ENCODE peak calls at places on chromosome 2, in five cellular contexts. One of them, this sample, is unnamed.

GRCh38 chr2:1892529-1893250 is 148.4 kb upstream of the PXDN start:
- DNase-seq in activated naive CD4-positive, alpha-beta T cell treated with anti-CD3 and anti-CD28 coated beads, Interleukin-2, amount 10 ng/mL, durations not matched to agents 7 days and 5 days: no peak
- DNase-seq in H54: no peak
- DNase-seq in breast epithelium: no peak
- DNase-seq in astrocyte: no peak
- DNase-seq in this sample: no peak

GRCh38 chr2:20650412-20650879 is 452 bp downstream of the HS1BP3 start:
- DNase-seq in activated naive CD4-positive, alpha-beta T cell treated with anti-CD3 and anti-CD28 coated beads, Interleukin-2, amount 10 ng/mL, durations not matched to agents 7 days and 5 days: peak
- DNase-seq in H54: no peak
- DNase-seq in breast epithelium: no peak
- DNase-seq in astrocyte: no peak
- DNase-seq in this sample: peak

GRCh38 chr2:240398711-240399267 is 36.7 kb upstream of the GPC1 start:
- DNase-seq in activated naive CD4-positive, alpha-beta T cell treated with anti-CD3 and anti-CD28 coated beads, Interleukin-2, amount 10 ng/mL, durations not matched to agents 7 days and 5 days: no peak
- DNase-seq in H54: no peak
- DNase-seq in breast epithelium: no peak
- DNase-seq in astrocyte: no peak
- DNase-seq in this sample: no peak

GRCh38 chr2:70959851-70960832 is 18.3 kb upstream of the ANKRD53 start:
- DNase-seq in activated naive CD4-positive, alpha-beta T cell treated with anti-CD3 and anti-CD28 coated beads, Interleukin-2, amount 10 ng/mL, durations not matched to agents 7 days and 5 days: no peak
- DNase-seq in H54: no peak
- DNase-seq in breast epithelium: peak
- DNase-seq in astrocyte: no peak
- DNase-seq in this sample: no peak

GRCh38 chr2:121099329-121100318 is 185.4 kb downstream of the TFCP2L1 start:
- DNase-seq in activated naive CD4-positive, alpha-beta T cell treated with anti-CD3 and anti-CD28 coated beads, Interleukin-2, amount 10 ng/mL, durations not matched to agents 7 days and 5 days: no peak
- DNase-seq in H54: no peak
- DNase-seq in breast epithelium: no peak
- DNase-seq in astrocyte: no peak
- DNase-seq in this sample: peak

GRCh38 chr2:119196301-119197124 is 27.1 kb upstream of the STEAP3 start:
- DNase-seq in activated naive CD4-positive, alpha-beta T cell treated with anti-CD3 and anti-CD28 coated beads, Interleukin-2, amount 10 ng/mL, durations not matched to agents 7 days and 5 days: no peak
- DNase-seq in H54: no peak
- DNase-seq in breast epithelium: no peak
- DNase-seq in astrocyte: no peak
- DNase-seq in this sample: no peak

GRCh38 chr2:90207454-90208058 is 1516.1 kb downstream of the RPIA start:
- DNase-seq in activated naive CD4-positive, alpha-beta T cell treated with anti-CD3 and anti-CD28 coated beads, Interleukin-2, amount 10 ng/mL, durations not matched to agents 7 days and 5 days: no peak
- DNase-seq in H54: peak
- DNase-seq in breast epithelium: no peak
- DNase-seq in astrocyte: no peak
- DNase-seq in this sample: peak

GRCh38 chr2:176931588-176932563 is 280.7 kb upstream of the HNRNPA3 start:
- DNase-seq in activated naive CD4-positive, alpha-beta T cell treated with anti-CD3 and anti-CD28 coated beads, Interleukin-2, amount 10 ng/mL, durations not matched to agents 7 days and 5 days: peak
- DNase-seq in H54: no peak
- DNase-seq in breast epithelium: no peak
- DNase-seq in astrocyte: no peak
- DNase-seq in this sample: peak

GRCh38 chr2:11068856-11069526 is 86.3 kb upstream of the SLC66A3 start:
- DNase-seq in activated naive CD4-positive, alpha-beta T cell treated with anti-CD3 and anti-CD28 coated beads, Interleukin-2, amount 10 ng/mL, durations not matched to agents 7 days and 5 days: no peak
- DNase-seq in H54: no peak
- DNase-seq in breast epithelium: no peak
- DNase-seq in astrocyte: no peak
- DNase-seq in this sample: no peak

GRCh38 chr2:222946700-222947278 is 86.0 kb downstream of the ACSL3 start:
- DNase-seq in activated naive CD4-positive, alpha-beta T cell treated with anti-CD3 and anti-CD28 coated beads, Interleukin-2, amount 10 ng/mL, durations not matched to agents 7 days and 5 days: no peak
- DNase-seq in H54: no peak
- DNase-seq in breast epithelium: no peak
- DNase-seq in astrocyte: peak
- DNase-seq in this sample: no peak

GRCh38 chr2:168256448-168256847 is 9.1 kb upstream of the STK39 start:
- DNase-seq in activated naive CD4-positive, alpha-beta T cell treated with anti-CD3 and anti-CD28 coated beads, Interleukin-2, amount 10 ng/mL, durations not matched to agents 7 days and 5 days: no peak
- DNase-seq in H54: no peak
- DNase-seq in breast epithelium: peak
- DNase-seq in astrocyte: no peak
- DNase-seq in this sample: no peak

GRCh38 chr2:104826016-104826415 is 27.9 kb upstream of the POU3F3 start:
- DNase-seq in activated naive CD4-positive, alpha-beta T cell treated with anti-CD3 and anti-CD28 coated beads, Interleukin-2, amount 10 ng/mL, durations not matched to agents 7 days and 5 days: no peak
- DNase-seq in H54: no peak
- DNase-seq in breast epithelium: no peak
- DNase-seq in astrocyte: no peak
- DNase-seq in this sample: no peak

GRCh38 chr2:139033300-139033699 is 253.1 kb upstream of the NXPH2 start:
- DNase-seq in activated naive CD4-positive, alpha-beta T cell treated with anti-CD3 and anti-CD28 coated beads, Interleukin-2, amount 10 ng/mL, durations not matched to agents 7 days and 5 days: no peak
- DNase-seq in H54: no peak
- DNase-seq in breast epithelium: no peak
- DNase-seq in astrocyte: peak
- DNase-seq in this sample: no peak

GRCh38 chr2:105443610-105444598 is 45.1 kb upstream of the FHL2 start:
- DNase-seq in activated naive CD4-positive, alpha-beta T cell treated with anti-CD3 and anti-CD28 coated beads, Interleukin-2, amount 10 ng/mL, durations not matched to agents 7 days and 5 days: no peak
- DNase-seq in H54: no peak
- DNase-seq in breast epithelium: no peak
- DNase-seq in astrocyte: peak
- DNase-seq in this sample: no peak

GRCh38 chr2:230714122-230714453 is 1.4 kb downstream of the CAB39 start:
- DNase-seq in activated naive CD4-positive, alpha-beta T cell treated with anti-CD3 and anti-CD28 coated beads, Interleukin-2, amount 10 ng/mL, durations not matched to agents 7 days and 5 days: peak
- DNase-seq in H54: peak
- DNase-seq in breast epithelium: no peak
- DNase-seq in astrocyte: peak
- DNase-seq in this sample: peak

GRCh38 chr2:196277002-196277401 is 105.6 kb upstream of the STK17B start:
- DNase-seq in activated naive CD4-positive, alpha-beta T cell treated with anti-CD3 and anti-CD28 coated beads, Interleukin-2, amount 10 ng/mL, durations not matched to agents 7 days and 5 days: peak
- DNase-seq in H54: no peak
- DNase-seq in breast epithelium: no peak
- DNase-seq in astrocyte: no peak
- DNase-seq in this sample: no peak

GRCh38 chr2:238267341-238267710 is 21.1 kb downstream of the PER2 start:
- DNase-seq in activated naive CD4-positive, alpha-beta T cell treated with anti-CD3 and anti-CD28 coated beads, Interleukin-2, amount 10 ng/mL, durations not matched to agents 7 days and 5 days: no peak
- DNase-seq in H54: no peak
- DNase-seq in breast epithelium: peak
- DNase-seq in astrocyte: no peak
- DNase-seq in this sample: no peak

GRCh38 chr2:138421315-138421970 is 80.1 kb upstream of the SPOPL start:
- DNase-seq in activated naive CD4-positive, alpha-beta T cell treated with anti-CD3 and anti-CD28 coated beads, Interleukin-2, amount 10 ng/mL, durations not matched to agents 7 days and 5 days: no peak
- DNase-seq in H54: no peak
- DNase-seq in breast epithelium: no peak
- DNase-seq in astrocyte: peak
- DNase-seq in this sample: no peak

GRCh38 chr2:38526195-38526594 is 76.5 kb downstream of the HNRNPLL start:
- DNase-seq in activated naive CD4-positive, alpha-beta T cell treated with anti-CD3 and anti-CD28 coated beads, Interleukin-2, amount 10 ng/mL, durations not matched to agents 7 days and 5 days: no peak
- DNase-seq in H54: no peak
- DNase-seq in breast epithelium: no peak
- DNase-seq in astrocyte: no peak
- DNase-seq in this sample: no peak

GRCh38 chr2:98771771-98772521 is 41.0 kb upstream of the MGAT4A start:
- DNase-seq in activated naive CD4-positive, alpha-beta T cell treated with anti-CD3 and anti-CD28 coated beads, Interleukin-2, amount 10 ng/mL, durations not matched to agents 7 days and 5 days: peak
- DNase-seq in H54: no peak
- DNase-seq in breast epithelium: no peak
- DNase-seq in astrocyte: peak
- DNase-seq in this sample: no peak

GRCh38 chr2:70124983-70125480 is 37.8 kb downstream of the PCBP1 start:
- DNase-seq in activated naive CD4-positive, alpha-beta T cell treated with anti-CD3 and anti-CD28 coated beads, Interleukin-2, amount 10 ng/mL, durations not matched to agents 7 days and 5 days: peak
- DNase-seq in H54: no peak
- DNase-seq in breast epithelium: peak
- DNase-seq in astrocyte: no peak
- DNase-seq in this sample: no peak

GRCh38 chr2:147554708-147555107 is 290.1 kb upstream of the ACVR2A start:
- DNase-seq in activated naive CD4-positive, alpha-beta T cell treated with anti-CD3 and anti-CD28 coated beads, Interleukin-2, amount 10 ng/mL, durations not matched to agents 7 days and 5 days: no peak
- DNase-seq in H54: no peak
- DNase-seq in breast epithelium: no peak
- DNase-seq in astrocyte: no peak
- DNase-seq in this sample: no peak

GRCh38 chr2:43519711-43520221 is 76.1 kb downstream of the THADA start:
- DNase-seq in activated naive CD4-positive, alpha-beta T cell treated with anti-CD3 and anti-CD28 coated beads, Interleukin-2, amount 10 ng/mL, durations not matched to agents 7 days and 5 days: no peak
- DNase-seq in H54: peak
- DNase-seq in breast epithelium: peak
- DNase-seq in astrocyte: peak
- DNase-seq in this sample: no peak

GRCh38 chr2:164903214-164903613 is 52.1 kb downstream of the SLC38A11 start:
- DNase-seq in activated naive CD4-positive, alpha-beta T cell treated with anti-CD3 and anti-CD28 coated beads, Interleukin-2, amount 10 ng/mL, durations not matched to agents 7 days and 5 days: no peak
- DNase-seq in H54: no peak
- DNase-seq in breast epithelium: no peak
- DNase-seq in astrocyte: peak
- DNase-seq in this sample: no peak

GRCh38 chr2:166334800-166335199 is 40.9 kb downstream of the SCN9A start:
- DNase-seq in activated naive CD4-positive, alpha-beta T cell treated with anti-CD3 and anti-CD28 coated beads, Interleukin-2, amount 10 ng/mL, durations not matched to agents 7 days and 5 days: no peak
- DNase-seq in H54: no peak
- DNase-seq in breast epithelium: no peak
- DNase-seq in astrocyte: no peak
- DNase-seq in this sample: no peak

GRCh38 chr2:38634684-38635083 is 31.2 kb upstream of the GALM start:
- DNase-seq in activated naive CD4-positive, alpha-beta T cell treated with anti-CD3 and anti-CD28 coated beads, Interleukin-2, amount 10 ng/mL, durations not matched to agents 7 days and 5 days: no peak
- DNase-seq in H54: no peak
- DNase-seq in breast epithelium: no peak
- DNase-seq in astrocyte: no peak
- DNase-seq in this sample: peak

GRCh38 chr2:84815146-84815545 is 65.7 kb downstream of the TRABD2A start:
- DNase-seq in activated naive CD4-positive, alpha-beta T cell treated with anti-CD3 and anti-CD28 coated beads, Interleukin-2, amount 10 ng/mL, durations not matched to agents 7 days and 5 days: no peak
- DNase-seq in H54: no peak
- DNase-seq in breast epithelium: no peak
- DNase-seq in astrocyte: peak
- DNase-seq in this sample: no peak

GRCh38 chr2:69464575-69464974 is 27.3 kb upstream of the NFU1 start:
- DNase-seq in activated naive CD4-positive, alpha-beta T cell treated with anti-CD3 and anti-CD28 coated beads, Interleukin-2, amount 10 ng/mL, durations not matched to agents 7 days and 5 days: no peak
- DNase-seq in H54: no peak
- DNase-seq in breast epithelium: no peak
- DNase-seq in astrocyte: no peak
- DNase-seq in this sample: no peak

GRCh38 chr2:220473611-220474010 is 846.2 kb downstream of the SLC4A3 start:
- DNase-seq in activated naive CD4-positive, alpha-beta T cell treated with anti-CD3 and anti-CD28 coated beads, Interleukin-2, amount 10 ng/mL, durations not matched to agents 7 days and 5 days: no peak
- DNase-seq in H54: no peak
- DNase-seq in breast epithelium: no peak
- DNase-seq in astrocyte: no peak
- DNase-seq in this sample: no peak

GRCh38 chr2:169276045-169276444 is 86.3 kb downstream of the LRP2 start:
- DNase-seq in activated naive CD4-positive, alpha-beta T cell treated with anti-CD3 and anti-CD28 coated beads, Interleukin-2, amount 10 ng/mL, durations not matched to agents 7 days and 5 days: no peak
- DNase-seq in H54: no peak
- DNase-seq in breast epithelium: no peak
- DNase-seq in astrocyte: no peak
- DNase-seq in this sample: no peak

GRCh38 chr2:44674473-44675299 is 266.8 kb upstream of the SIX3 start:
- DNase-seq in activated naive CD4-positive, alpha-beta T cell treated with anti-CD3 and anti-CD28 coated beads, Interleukin-2, amount 10 ng/mL, durations not matched to agents 7 days and 5 days: no peak
- DNase-seq in H54: no peak
- DNase-seq in breast epithelium: no peak
- DNase-seq in astrocyte: no peak
- DNase-seq in this sample: no peak

GRCh38 chr2:181570833-181571661 is 85.9 kb downstream of the CERKL start:
- DNase-seq in activated naive CD4-positive, alpha-beta T cell treated with anti-CD3 and anti-CD28 coated beads, Interleukin-2, amount 10 ng/mL, durations not matched to agents 7 days and 5 days: no peak
- DNase-seq in H54: no peak
- DNase-seq in breast epithelium: no peak
- DNase-seq in astrocyte: no peak
- DNase-seq in this sample: no peak

GRCh38 chr2:231617059-231617926 is 24.6 kb downstream of the TEX44 start:
- DNase-seq in activated naive CD4-positive, alpha-beta T cell treated with anti-CD3 and anti-CD28 coated beads, Interleukin-2, amount 10 ng/mL, durations not matched to agents 7 days and 5 days: no peak
- DNase-seq in H54: no peak
- DNase-seq in breast epithelium: no peak
- DNase-seq in astrocyte: no peak
- DNase-seq in this sample: no peak

This sample was measured in COLO829.